ENCODE peak calls at places on chromosome 16, in five cellular contexts. B, P, Z, S and N are unnamed samples.

GRCh38 chr16:17520567-17520966 is 49.8 kb upstream of the XYLT1 start:
- DNase-seq in B (no peak), P (no peak), Z (no peak), S (no peak), N (no peak)

GRCh38 chr16:27547134-27547533 is 2.6 kb downstream of the GTF3C1 start:
- DNase-seq in B (no peak), P (no peak), Z (no peak), S (no peak), N (peak)

GRCh38 chr16:49095539-49095938 is 186.1 kb downstream of the CBLN1 start:
- DNase-seq in B (no peak), P (no peak), Z (no peak), S (no peak), N (no peak)

GRCh38 chr16:3183445-3184139 is 4.4 kb upstream of the OR1F1 start:
- DNase-seq in B (no peak), P (peak), Z (no peak), S (no peak), N (peak)

GRCh38 chr16:55913717-55914116 is 38.5 kb upstream of the CES5A start:
- DNase-seq in B (no peak), P (no peak), Z (no peak), S (no peak), N (no peak)

GRCh38 chr16:31713945-31714898 is 159.4 kb upstream of the ZNF267 start:
- DNase-seq in B (peak), P (peak), Z (peak), S (no peak), N (no peak)

GRCh38 chr16:50253511-50253903 is 12.8 kb upstream of the ADCY7 start:
- DNase-seq in B (no peak), P (no peak), Z (no peak), S (no peak), N (no peak)

GRCh38 chr16:4329354-4329775 is 13.5 kb downstream of the GLIS2 start:
- DNase-seq in B (no peak), P (no peak), Z (no peak), S (no peak), N (no peak)

GRCh38 chr16:29857133-29857760 is 5.8 kb downstream of the CDIPT start:
- DNase-seq in B (no peak), P (no peak), Z (no peak), S (no peak), N (peak)

GRCh38 chr16:27449434-27450188 is 47.6 kb downstream of the IL21R start:
- DNase-seq in B (no peak), P (no peak), Z (no peak), S (no peak), N (no peak)

GRCh38 chr16:1054660-1055556 is 17.6 kb upstream of the SSTR5 start:
- DNase-seq in B (no peak), P (peak), Z (peak), S (peak), N (peak)

GRCh38 chr16:50534958-50535357 is 13.2 kb upstream of the NKD1 start:
- DNase-seq in B (no peak), P (no peak), Z (no peak), S (no peak), N (no peak)

GRCh38 chr16:87186876-87187533 is 130.2 kb downstream of the C16orf95 start:
- DNase-seq in B (no peak), P (no peak), Z (no peak), S (no peak), N (no peak)

GRCh38 chr16:58500329-58501241 is 642 bp downstream of the NDRG4 start:
- DNase-seq in B (no peak), P (peak), Z (no peak), S (no peak), N (peak)

GRCh38 chr16:72493681-72494415 is 321.9 kb upstream of the PMFBP1 start:
- DNase-seq in B (no peak), P (no peak), Z (no peak), S (no peak), N (no peak)

GRCh38 chr16:4339909-4340308 is 11.2 kb downstream of the PAM16 start:
- DNase-seq in B (no peak), P (no peak), Z (no peak), S (no peak), N (no peak)

GRCh38 chr16:52896478-52897164 is 156.1 kb downstream of the CHD9NB start:
- DNase-seq in B (no peak), P (no peak), Z (no peak), S (no peak), N (no peak)

GRCh38 chr16:1089439-1089821 is 6.6 kb downstream of the C1QTNF8 start:
- DNase-seq in B (no peak), P (no peak), Z (no peak), S (no peak), N (no peak)

GRCh38 chr16:49890876-49891275 is 35.0 kb upstream of the ZNF423 start:
- DNase-seq in B (peak), P (peak), Z (no peak), S (no peak), N (no peak)

GRCh38 chr16:720507-720989 is 398 bp upstream of the ANTKMT start:
- DNase-seq in B (no peak), P (peak), Z (no peak), S (no peak), N (peak)

GRCh38 chr16:49596119-49596518 is 222.5 kb downstream of the C16orf78 start:
- DNase-seq in B (no peak), P (peak), Z (no peak), S (peak), N (peak)

GRCh38 chr16:67941469-67942199 is 2.3 kb downstream of the LCAT start:
- DNase-seq in B (no peak), P (no peak), Z (no peak), S (no peak), N (no peak)

GRCh38 chr16:67943619-67944503 is at the start of gene LCAT:
- DNase-seq in B (no peak), P (no peak), Z (no peak), S (no peak), N (no peak)

GRCh38 chr16:67942200-67942509 is 1.8 kb downstream of the LCAT start:
- DNase-seq in B (peak), P (peak), Z (no peak), S (no peak), N (peak)

GRCh38 chr16:67943256-67943618 is 683 bp downstream of the LCAT start:
- DNase-seq in B (no peak), P (no peak), Z (no peak), S (no peak), N (no peak)

GRCh38 chr16:67942510-67943255 is 1.2 kb downstream of the LCAT start:
- DNase-seq in B (no peak), P (peak), Z (no peak), S (no peak), N (no peak)
- H4K91ac ChIP-seq in B (no peak), P (no peak), Z (no peak), S (no peak), N (peak)

GRCh38 chr16:22001591-22001990 is 675 bp upstream of the PDZD9 start:
- DNase-seq in B (no peak), P (no peak), Z (no peak), S (no peak), N (peak)
- H2BK12ac ChIP-seq in B (no peak), P (no peak), Z (no peak), S (no peak), N (no peak)

DNA sequence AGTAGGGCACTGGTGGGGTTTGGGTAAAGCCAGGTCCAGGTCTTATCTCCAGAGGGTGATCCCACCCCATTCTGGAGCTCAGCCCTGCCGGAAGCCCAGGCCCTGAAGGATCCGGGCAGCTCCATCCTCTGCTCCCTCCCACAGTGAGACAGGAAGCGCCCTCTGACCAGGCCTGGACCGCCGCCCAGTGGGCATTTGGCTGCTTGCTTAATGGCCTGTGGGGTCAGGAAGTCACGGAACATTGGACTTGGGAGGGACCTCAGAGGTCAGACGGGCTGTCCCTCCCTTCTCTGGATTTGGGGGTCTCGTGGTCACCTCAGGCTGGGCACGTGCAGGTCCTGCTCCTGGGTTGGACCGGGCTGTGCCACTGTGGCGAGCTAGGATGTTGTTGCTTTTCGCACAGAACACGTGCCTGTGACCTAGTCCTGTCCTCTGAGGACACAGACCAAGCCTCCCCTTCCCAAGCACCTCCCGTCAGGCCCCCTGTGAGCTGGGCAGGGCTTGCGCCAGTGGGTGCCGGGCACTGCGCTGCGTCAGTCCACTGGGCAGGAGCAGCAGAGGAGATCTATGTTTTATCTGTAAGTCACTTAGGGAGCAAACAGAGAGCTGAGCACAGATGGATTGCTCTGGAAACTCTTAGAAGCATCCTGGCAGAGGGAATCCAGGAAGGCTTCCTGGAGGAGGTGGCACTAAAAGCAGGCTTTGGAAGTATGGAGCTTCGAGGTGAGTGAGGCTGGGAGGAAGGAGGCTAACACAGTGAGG is 49.4 kb upstream of the GSE1 start:
- DNase-seq in B (no peak), P (no peak), Z (no peak), S (no peak), N (peak)
- H4K91ac ChIP-seq in B (peak), P (no peak), Z (no peak), S (no peak), N (peak)

GRCh38 chr16:77431131-77431670 is 3.6 kb downstream of the ADAMTS18 start:
- DNase-seq in B (no peak), P (no peak), Z (no peak), S (no peak), N (no peak)
- H2BK12ac ChIP-seq in B (no peak), P (no peak), Z (no peak), S (no peak), N (no peak)

DNA sequence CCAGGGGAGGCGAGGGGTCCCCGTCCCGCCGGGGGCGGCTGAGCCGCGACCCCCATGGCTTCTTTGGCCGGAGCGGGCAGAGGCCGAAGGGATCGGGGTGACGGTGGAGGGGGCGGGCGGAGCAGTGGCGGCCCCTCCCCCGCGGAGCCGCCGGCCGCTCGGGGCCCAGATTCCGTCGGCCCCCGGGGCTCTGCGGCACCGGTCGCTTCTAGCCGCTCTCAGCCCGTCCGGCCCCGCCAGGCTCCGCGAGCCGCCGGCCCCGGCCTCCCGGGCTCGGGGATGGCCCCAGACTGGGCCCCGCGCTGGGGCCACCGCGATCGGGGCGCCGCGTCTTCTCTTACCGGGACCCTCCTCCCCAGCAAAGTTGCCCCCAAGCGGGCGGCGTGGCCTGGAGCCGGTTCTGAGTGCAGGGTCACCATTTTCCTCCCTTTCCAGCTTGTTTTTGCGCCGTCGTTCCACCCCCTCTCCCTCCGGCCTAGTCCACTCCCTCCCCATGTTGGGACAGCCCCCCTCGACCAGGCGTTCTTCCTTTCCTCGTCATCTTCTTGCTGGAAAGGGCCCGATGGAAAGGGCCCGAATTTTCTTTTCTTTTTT is 768 bp downstream of the NFAT5 start:
- DNase-seq in B (no peak), P (peak), Z (peak), S (peak), N (peak)
- H4K91ac ChIP-seq in B (no peak), P (no peak), Z (no peak), S (peak), N (peak)